ENCODE peak calls at places on chromosomes 6 and 20, in nine cellular contexts. One of them, this sample, is unnamed.

GRCh38 chr6:44227138-44227770 is 3.9 kb downstream of the SLC29A1 start:
- DNase-seq in aorta: no peak
- DNase-seq in fibroblast of the aortic adventitia: no peak
- DNase-seq in A673: no peak
- DNase-seq in heart right ventricle: no peak
- DNase-seq in pancreas: no peak
- DNase-seq in left lung: no peak
- DNase-seq in H7: peak
- DNase-seq in BJ: no peak
- DNase-seq in this sample: no peak

GRCh38 chr6:83371428-83371827 is 59.4 kb downstream of the ME1 start:
- DNase-seq in aorta: no peak
- DNase-seq in fibroblast of the aortic adventitia: peak
- DNase-seq in A673: no peak
- DNase-seq in heart right ventricle: no peak
- DNase-seq in pancreas: no peak
- DNase-seq in left lung: no peak
- DNase-seq in H7: no peak
- DNase-seq in BJ: no peak
- DNase-seq in this sample: no peak

GRCh38 chr6:33762713-33763112 is 16.0 kb upstream of the IP6K3 start:
- DNase-seq in aorta: no peak
- DNase-seq in fibroblast of the aortic adventitia: no peak
- DNase-seq in A673: no peak
- DNase-seq in heart right ventricle: no peak
- DNase-seq in pancreas: no peak
- DNase-seq in left lung: no peak
- DNase-seq in H7: no peak
- DNase-seq in BJ: no peak
- DNase-seq in this sample: no peak

GRCh38 chr6:167141667-167142432 is 15.9 kb downstream of the GPR31 start:
- DNase-seq in aorta: peak
- DNase-seq in fibroblast of the aortic adventitia: peak
- DNase-seq in A673: peak
- DNase-seq in heart right ventricle: peak
- DNase-seq in pancreas: no peak
- DNase-seq in left lung: peak
- DNase-seq in H7: peak
- DNase-seq in BJ: no peak
- DNase-seq in this sample: no peak

GRCh38 chr20:16419138-16419715 is 154.0 kb downstream of the KIF16B start:
- DNase-seq in aorta: no peak
- DNase-seq in fibroblast of the aortic adventitia: no peak
- DNase-seq in A673: no peak
- DNase-seq in heart right ventricle: no peak
- DNase-seq in pancreas: no peak
- DNase-seq in left lung: no peak
- DNase-seq in H7: no peak
- DNase-seq in BJ: no peak
- DNase-seq in this sample: no peak

GRCh38 chr6:116536216-116536621 is 9.3 kb downstream of the TRAPPC3L start:
- DNase-seq in aorta: no peak
- DNase-seq in fibroblast of the aortic adventitia: peak
- DNase-seq in A673: peak
- DNase-seq in heart right ventricle: no peak
- DNase-seq in pancreas: no peak
- DNase-seq in left lung: no peak
- DNase-seq in H7: peak
- DNase-seq in BJ: no peak
- DNase-seq in this sample: no peak

GRCh38 chr20:7496394-7497111 is 443.7 kb downstream of the HAO1 start:
- DNase-seq in aorta: no peak
- DNase-seq in fibroblast of the aortic adventitia: peak
- DNase-seq in A673: no peak
- DNase-seq in heart right ventricle: no peak
- DNase-seq in pancreas: no peak
- DNase-seq in left lung: no peak
- DNase-seq in H7: no peak
- DNase-seq in BJ: no peak
- DNase-seq in this sample: no peak

GRCh38 chr6:124882580-124883393 is 79.5 kb upstream of the RNF217 start:
- DNase-seq in aorta: no peak
- DNase-seq in fibroblast of the aortic adventitia: peak
- DNase-seq in A673: peak
- DNase-seq in heart right ventricle: no peak
- DNase-seq in pancreas: no peak
- DNase-seq in left lung: no peak
- DNase-seq in H7: no peak
- DNase-seq in BJ: no peak
- DNase-seq in this sample: no peak

GRCh38 chr6:2478200-2478599 is 232.8 kb upstream of the GMDS start:
- DNase-seq in aorta: no peak
- DNase-seq in fibroblast of the aortic adventitia: peak
- DNase-seq in A673: no peak
- DNase-seq in heart right ventricle: no peak
- DNase-seq in pancreas: no peak
- DNase-seq in left lung: no peak
- DNase-seq in H7: no peak
- DNase-seq in BJ: no peak
- DNase-seq in this sample: no peak

GRCh38 chr6:90087103-90087833 is 193.0 kb downstream of the GJA10 start:
- DNase-seq in aorta: no peak
- DNase-seq in fibroblast of the aortic adventitia: peak
- DNase-seq in A673: no peak
- DNase-seq in heart right ventricle: no peak
- DNase-seq in pancreas: no peak
- DNase-seq in left lung: no peak
- DNase-seq in H7: no peak
- DNase-seq in BJ: peak
- DNase-seq in this sample: no peak

GRCh38 chr6:133512410-133513016 is 271.4 kb downstream of the EYA4 start:
- DNase-seq in aorta: no peak
- DNase-seq in fibroblast of the aortic adventitia: peak
- DNase-seq in A673: peak
- DNase-seq in heart right ventricle: peak
- DNase-seq in pancreas: peak
- DNase-seq in left lung: no peak
- DNase-seq in H7: peak
- DNase-seq in BJ: no peak
- DNase-seq in this sample: peak

GRCh38 chr6:44415424-44415823 is 27.9 kb downstream of the CDC5L start:
- DNase-seq in aorta: no peak
- DNase-seq in fibroblast of the aortic adventitia: no peak
- DNase-seq in A673: no peak
- DNase-seq in heart right ventricle: no peak
- DNase-seq in pancreas: no peak
- DNase-seq in left lung: no peak
- DNase-seq in H7: no peak
- DNase-seq in BJ: no peak
- DNase-seq in this sample: no peak

GRCh38 chr6:162753775-162754174 is 26.0 kb downstream of the PACRG start:
- DNase-seq in aorta: no peak
- DNase-seq in fibroblast of the aortic adventitia: no peak
- DNase-seq in A673: no peak
- DNase-seq in heart right ventricle: no peak
- DNase-seq in pancreas: no peak
- DNase-seq in left lung: no peak
- DNase-seq in H7: no peak
- DNase-seq in BJ: no peak
- DNase-seq in this sample: no peak

DNA sequence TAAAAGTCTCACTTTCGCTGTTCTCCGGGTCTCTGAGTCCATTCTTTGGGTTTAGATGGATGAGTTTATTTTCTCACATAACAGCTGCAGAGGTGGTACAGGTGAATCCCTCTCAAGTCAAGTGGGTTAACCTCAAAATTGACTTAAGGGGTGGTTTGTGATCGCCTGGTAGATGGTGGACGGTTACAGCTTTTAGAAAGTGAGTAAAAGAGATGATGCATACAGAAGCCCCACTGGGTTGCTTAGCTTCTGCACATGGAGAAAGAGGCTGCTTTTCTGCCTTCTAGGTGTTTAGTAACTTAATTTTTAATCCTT is 146.7 kb downstream of the TRIM27 start:
- DNase-seq in aorta: no peak
- DNase-seq in fibroblast of the aortic adventitia: no peak
- DNase-seq in A673: no peak
- DNase-seq in heart right ventricle: no peak
- DNase-seq in pancreas: no peak
- DNase-seq in left lung: no peak
- DNase-seq in H7: no peak
- DNase-seq in BJ: no peak
- DNase-seq in this sample: no peak
- H3K4me3 ChIP-seq in aorta: no peak
- H3K4me3 ChIP-seq in fibroblast of the aortic adventitia: no peak
- H3K4me3 ChIP-seq in A673: no peak
- H3K4me3 ChIP-seq in heart right ventricle: no peak
- H3K4me3 ChIP-seq in pancreas: no peak
- H3K4me3 ChIP-seq in left lung: no peak
- H3K4me3 ChIP-seq in H7: peak
- H3K4me3 ChIP-seq in BJ: no peak
- H3K4me3 ChIP-seq in this sample: no peak

GRCh38 chr20:63498950-63499332 is at the start of gene EEF1A2:
- DNase-seq in aorta: peak
- DNase-seq in fibroblast of the aortic adventitia: no peak
- DNase-seq in A673: peak
- DNase-seq in heart right ventricle: peak
- DNase-seq in pancreas: no peak
- DNase-seq in left lung: no peak
- DNase-seq in H7: peak
- DNase-seq in BJ: no peak
- DNase-seq in this sample: no peak
- H3K4me3 ChIP-seq in aorta: no peak
- H3K4me3 ChIP-seq in fibroblast of the aortic adventitia: peak
- H3K4me3 ChIP-seq in A673: peak
- H3K4me3 ChIP-seq in heart right ventricle: peak
- H3K4me3 ChIP-seq in pancreas: no peak
- H3K4me3 ChIP-seq in left lung: peak
- H3K4me3 ChIP-seq in H7: peak
- H3K4me3 ChIP-seq in BJ: peak
- H3K4me3 ChIP-seq in this sample: no peak

DNA sequence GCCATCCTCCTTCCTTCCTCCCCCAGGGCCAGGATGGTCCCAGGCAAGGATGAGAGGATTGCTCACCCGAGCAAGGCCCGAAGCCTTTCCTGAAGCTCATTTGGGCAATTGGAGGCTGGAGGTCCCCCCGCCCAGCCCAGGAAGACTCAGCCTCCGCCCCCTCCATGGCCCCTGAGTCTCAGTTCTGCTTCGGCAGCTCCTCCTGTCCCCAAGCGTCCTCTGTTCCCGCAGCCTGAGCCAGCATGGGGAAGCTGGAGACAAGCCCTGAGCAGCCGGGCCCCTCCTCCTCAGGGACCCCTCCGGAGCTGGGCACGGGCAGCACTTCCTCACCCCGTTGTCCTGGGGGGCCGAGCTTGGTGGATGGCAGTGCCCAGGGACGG is 26.0 kb downstream of the SLC17A9 start:
- DNase-seq in aorta: no peak
- DNase-seq in fibroblast of the aortic adventitia: no peak
- DNase-seq in A673: no peak
- DNase-seq in heart right ventricle: no peak
- DNase-seq in pancreas: no peak
- DNase-seq in left lung: no peak
- DNase-seq in H7: no peak
- DNase-seq in BJ: no peak
- DNase-seq in this sample: no peak
- H3K4me3 ChIP-seq in aorta: no peak
- H3K4me3 ChIP-seq in fibroblast of the aortic adventitia: no peak
- H3K4me3 ChIP-seq in A673: no peak
- H3K4me3 ChIP-seq in heart right ventricle: no peak
- H3K4me3 ChIP-seq in pancreas: no peak
- H3K4me3 ChIP-seq in left lung: no peak
- H3K4me3 ChIP-seq in H7: no peak
- H3K4me3 ChIP-seq in BJ: no peak
- H3K4me3 ChIP-seq in this sample: no peak

DNA sequence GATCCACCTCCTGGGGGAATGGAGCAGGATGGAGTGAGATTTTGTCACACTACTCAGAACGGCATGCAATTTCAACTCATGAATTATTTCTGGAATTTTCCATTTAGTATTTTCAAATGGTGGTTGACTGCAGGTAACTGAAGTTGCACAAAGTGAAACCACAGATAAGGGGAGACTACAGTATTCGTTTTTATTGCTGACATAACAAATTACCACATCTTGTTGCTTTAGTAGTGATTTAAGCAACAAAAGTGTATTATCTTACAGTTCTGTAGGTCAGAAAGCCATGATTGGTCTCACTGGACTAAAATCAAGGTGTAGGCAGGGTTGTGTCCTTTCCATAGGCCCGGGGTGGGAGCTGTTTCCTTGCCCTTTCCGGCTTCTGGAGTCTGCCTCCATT is 133.4 kb upstream of the B3GAT2 start:
- DNase-seq in aorta: no peak
- DNase-seq in fibroblast of the aortic adventitia: no peak
- DNase-seq in A673: no peak
- DNase-seq in heart right ventricle: no peak
- DNase-seq in pancreas: no peak
- DNase-seq in left lung: no peak
- DNase-seq in H7: no peak
- DNase-seq in BJ: no peak
- DNase-seq in this sample: no peak
- H3K4me3 ChIP-seq in aorta: no peak
- H3K4me3 ChIP-seq in fibroblast of the aortic adventitia: no peak
- H3K4me3 ChIP-seq in A673: no peak
- H3K4me3 ChIP-seq in heart right ventricle: no peak
- H3K4me3 ChIP-seq in pancreas: no peak
- H3K4me3 ChIP-seq in left lung: no peak
- H3K4me3 ChIP-seq in H7: no peak
- H3K4me3 ChIP-seq in BJ: no peak
- H3K4me3 ChIP-seq in this sample: no peak

GRCh38 chr6:19841181-19841580 is 4.0 kb downstream of the ID4 start:
- DNase-seq in aorta: no peak
- DNase-seq in fibroblast of the aortic adventitia: no peak
- DNase-seq in A673: no peak
- DNase-seq in heart right ventricle: no peak
- DNase-seq in pancreas: no peak
- DNase-seq in left lung: no peak
- DNase-seq in H7: no peak
- DNase-seq in BJ: no peak
- DNase-seq in this sample: no peak

GRCh38 chr6:19839788-19840187 is 2.6 kb downstream of the ID4 start:
- DNase-seq in aorta: no peak
- DNase-seq in fibroblast of the aortic adventitia: no peak
- DNase-seq in A673: no peak
- DNase-seq in heart right ventricle: no peak
- DNase-seq in pancreas: no peak
- DNase-seq in left lung: no peak
- DNase-seq in H7: no peak
- DNase-seq in BJ: no peak
- DNase-seq in this sample: no peak

GRCh38 chr6:19837511-19838441 is 606 bp downstream of the ID4 start:
- DNase-seq in aorta: peak
- DNase-seq in fibroblast of the aortic adventitia: peak
- DNase-seq in A673: peak
- DNase-seq in heart right ventricle: peak
- DNase-seq in pancreas: peak
- DNase-seq in left lung: no peak
- DNase-seq in H7: peak
- DNase-seq in BJ: no peak
- DNase-seq in this sample: no peak

GRCh38 chr6:19838442-19839236 is 1.5 kb downstream of the ID4 start:
- DNase-seq in aorta: peak
- DNase-seq in fibroblast of the aortic adventitia: no peak
- DNase-seq in A673: no peak
- DNase-seq in heart right ventricle: peak
- DNase-seq in pancreas: peak
- DNase-seq in left lung: peak
- DNase-seq in H7: peak
- DNase-seq in BJ: no peak
- DNase-seq in this sample: no peak

GRCh38 chr6:19839237-19839546 is 2.0 kb downstream of the ID4 start:
- DNase-seq in aorta: no peak
- DNase-seq in fibroblast of the aortic adventitia: peak
- DNase-seq in A673: no peak
- DNase-seq in heart right ventricle: no peak
- DNase-seq in pancreas: no peak
- DNase-seq in left lung: no peak
- DNase-seq in H7: no peak
- DNase-seq in BJ: no peak
- DNase-seq in this sample: no peak
- H3K4me3 ChIP-seq in aorta: peak
- H3K4me3 ChIP-seq in fibroblast of the aortic adventitia: peak
- H3K4me3 ChIP-seq in A673: peak
- H3K4me3 ChIP-seq in heart right ventricle: peak
- H3K4me3 ChIP-seq in pancreas: peak
- H3K4me3 ChIP-seq in left lung: peak
- H3K4me3 ChIP-seq in H7: peak
- H3K4me3 ChIP-seq in BJ: peak
- H3K4me3 ChIP-seq in this sample: peak

This sample was measured in HFF-Myc.